ENCODE peak calls at places on chromosome 2, in six cellular contexts. C is stimulated activated CD4-positive, alpha-beta T cell treated with anti-CD3 and anti-CD28 coated beads, Interleukin-15, amount 100 ng/mL, for 1 hour; M is ovary; U is GM20000; A is activated T-helper 1 cell treated with anti-CD3 and anti-CD28 coated beads, Interleukin-2, amount 50 U/mL, for 16 hours; P is H9. W is an unnamed sample.

GRCh38 chr2:178306351-178307073 is 112.2 kb downstream of the OSBPL6 start:
- DNase-seq in M (no peak), A (no peak), U (peak), C (no peak), P (peak), W (no peak)

GRCh38 chr2:84435331-84436081 is 23.6 kb downstream of the SUCLG1 start:
- DNase-seq in C (no peak), A (no peak), U (no peak), M (no peak), P (no peak), W (peak)

GRCh38 chr2:164369416-164369815 is 251.9 kb downstream of the GRB14 start:
- DNase-seq in A (no peak), C (no peak), U (no peak), P (no peak), M (no peak), W (no peak)

GRCh38 chr2:12210016-12210933 is 463.8 kb downstream of the LPIN1 start:
- DNase-seq in C (no peak), P (no peak), U (no peak), A (no peak), M (peak), W (no peak)

GRCh38 chr2:84954329-84954728 is 16.6 kb upstream of the KCMF1 start:
- DNase-seq in M (no peak), C (no peak), P (no peak), A (no peak), U (no peak), W (no peak)

GRCh38 chr2:62814132-62814531 is 108.6 kb downstream of the EHBP1 start:
- DNase-seq in M (no peak), P (no peak), A (no peak), C (no peak), U (no peak), W (no peak)

GRCh38 chr2:240439698-240440151 is 4.3 kb downstream of the GPC1 start:
- DNase-seq in P (no peak), A (no peak), C (no peak), U (no peak), M (peak), W (peak)

GRCh38 chr2:12484536-12485115 is 232.1 kb upstream of the TRIB2 start:
- DNase-seq in C (no peak), M (no peak), P (no peak), A (no peak), U (no peak), W (no peak)

GRCh38 chr2:40371525-40372277 is 80.2 kb downstream of the SLC8A1 start:
- DNase-seq in U (no peak), A (no peak), M (peak), P (peak), C (no peak), W (peak)

GRCh38 chr2:173286153-173286809 is 68.4 kb upstream of the CDCA7 start:
- DNase-seq in M (no peak), P (no peak), A (no peak), U (peak), C (no peak), W (no peak)

GRCh38 chr2:230473378-230473777 is 57.4 kb downstream of the SP100 start:
- DNase-seq in P (no peak), C (no peak), M (no peak), A (no peak), U (no peak), W (no peak)

GRCh38 chr2:232190796-232191195 is 187.8 kb upstream of the ALPP start:
- DNase-seq in C (no peak), U (no peak), M (no peak), P (no peak), A (no peak), W (no peak)

GRCh38 chr2:27212626-27213471 is 781 bp upstream of the SLC5A6 start:
- DNase-seq in C (no peak), M (no peak), P (no peak), U (peak), A (no peak), W (no peak)

GRCh38 chr2:48504647-48505327 is 25.2 kb upstream of the STON1 start:
- DNase-seq in C (no peak), U (no peak), P (no peak), M (no peak), A (no peak), W (no peak)

GRCh38 chr2:30738141-30738911 is 68.9 kb downstream of the CAPN13 start:
- DNase-seq in A (no peak), C (no peak), U (no peak), M (no peak), P (no peak), W (no peak)

GRCh38 chr2:217471329-217471728 is 531.5 kb downstream of the TNS1 start:
- DNase-seq in A (no peak), U (no peak), M (no peak), C (no peak), P (no peak), W (no peak)

GRCh38 chr2:217362290-217362689 is 502.4 kb upstream of the TNP1 start:
- DNase-seq in A (no peak), C (no peak), U (no peak), P (no peak), M (no peak), W (no peak)

GRCh38 chr2:28821295-28821958 is 10.8 kb downstream of the SPDYA start:
- DNase-seq in U (peak), C (peak), M (peak), A (peak), P (peak), W (no peak)

GRCh38 chr2:96090527-96090926 is 25.8 kb downstream of the ADRA2B start:
- DNase-seq in C (no peak), U (no peak), A (no peak), P (no peak), M (no peak), W (no peak)

GRCh38 chr2:10382313-10383061 is 65.6 kb downstream of the ODC1 start:
- DNase-seq in C (peak), U (no peak), M (no peak), A (no peak), P (peak), W (no peak)

GRCh38 chr2:225614915-225615314 is 215.4 kb downstream of the NYAP2 start:
- DNase-seq in C (no peak), M (no peak), A (no peak), P (no peak), U (no peak), W (no peak)

GRCh38 chr2:223697316-223697875 is 95.2 kb upstream of the SCG2 start:
- DNase-seq in A (no peak), U (no peak), M (no peak), C (no peak), P (no peak), W (no peak)

GRCh38 chr2:336360-336759 is 48.5 kb upstream of the ALKAL2 start:
- DNase-seq in P (no peak), A (no peak), U (no peak), M (no peak), C (no peak), W (no peak)

GRCh38 chr2:80105020-80105419 is 199.5 kb downstream of the LRRTM1 start:
- DNase-seq in A (no peak), M (no peak), U (no peak), C (no peak), P (no peak), W (no peak)

GRCh38 chr2:43169987-43170732 is 56.2 kb downstream of the ZFP36L2 start:
- DNase-seq in A (peak), P (peak), M (no peak), C (peak), U (peak), W (peak)

GRCh38 chr2:32249731-32250236 is 14.9 kb downstream of the NLRC4 start:
- DNase-seq in C (no peak), P (no peak), A (no peak), U (no peak), M (no peak), W (no peak)